ENCODE peak calls at places on chromosomes 7 and 10, in ten cellular contexts. J, F, Z, S, K, I, T, D, X and Q are unnamed samples.

GRCh38 chr7:109295158-109295557 is 725.5 kb downstream of the DNAJB9 start:
- DNase-seq in X (no peak), T (no peak), Z (no peak), K (no peak), S (no peak), J (no peak), I (no peak), D (no peak), F (no peak), Q (no peak)

GRCh38 chr10:87952612-87953011 is 89.2 kb downstream of the PTEN start:
- DNase-seq in J (no peak), I (no peak), T (no peak), K (no peak), D (no peak), Z (no peak), F (no peak), X (no peak), S (no peak), Q (no peak)

GRCh38 chr7:1298938-1299885 is 66.5 kb downstream of the UNCX start:
- DNase-seq in T (no peak), Z (no peak), D (no peak), J (no peak), I (peak; percentile 86), F (no peak), X (no peak), S (no peak), K (no peak), Q (no peak)

GRCh38 chr10:9018161-9018843 is 963.8 kb downstream of the GATA3 start:
- DNase-seq in S (no peak), X (no peak), J (no peak), D (no peak), F (no peak), I (no peak), K (no peak), T (no peak), Z (no peak), Q (no peak)

GRCh38 chr10:117678106-117678505 is 135.6 kb downstream of the EMX2 start:
- DNase-seq in J (no peak), Z (no peak), F (no peak), I (no peak), X (no peak), S (no peak), K (no peak), T (peak; percentile 9), D (no peak), Q (no peak)

GRCh38 chr10:46992794-46993552 is 81.7 kb downstream of the PTPN20 start:
- DNase-seq in F (peak; percentile 19), I (peak; percentile 63), T (peak; percentile 35), X (peak; percentile 56), K (peak; percentile 74), J (peak; percentile 30), Z (no peak), S (no peak), D (peak; percentile 17), Q (peak; percentile 98)

GRCh38 chr10:84548869-84549268 is 220.5 kb downstream of the CCSER2 start:
- DNase-seq in X (no peak), Z (no peak), K (peak; percentile 18), J (no peak), I (no peak), T (no peak), S (no peak), D (no peak), F (no peak), Q (no peak)

GRCh38 chr7:43362652-43363428 is 220.1 kb upstream of the STK17A start:
- DNase-seq in X (no peak), T (no peak), F (peak; percentile 5), I (peak; percentile 15), Z (peak; percentile 11), D (peak; percentile 23), K (peak; percentile 78), S (peak; percentile 25), J (no peak), Q (peak; percentile 23)

GRCh38 chr7:27689045-27689877 is 26.6 kb upstream of the HIBADH start:
- DNase-seq in I (peak; percentile 46), T (peak; percentile 42), K (peak; percentile 40), S (peak; percentile 18), X (no peak), J (peak; percentile 47), D (peak; percentile 46), F (peak; percentile 78), Z (peak; percentile 14), Q (peak; percentile 72)

GRCh38 chr7:69723663-69724062 is 125.4 kb downstream of the AUTS2 start:
- DNase-seq in S (no peak), T (no peak), F (no peak), D (no peak), J (no peak), X (no peak), Z (no peak), I (no peak), K (no peak), Q (no peak)
- H3K4me3 ChIP-seq in S (no peak overlapping the region), T (no peak overlapping the region), F (no peak overlapping the region), D (no peak overlapping the region), J (no peak overlapping the region), X (no peak overlapping the region), Z (no peak overlapping the region), I (no peak overlapping the region), K (no peak overlapping the region), Q (no peak overlapping the region)

GRCh38 chr7:16702433-16702832 is 51.1 kb upstream of the TSPAN13 start:
- DNase-seq in T (no peak), X (no peak), S (no peak), J (no peak), Z (no peak), I (no peak), D (no peak), K (no peak), F (no peak), Q (no peak)
- TF ChIP-seq CTCF in T (no peak), X (no peak), S (no peak), J (peak; percentile 16), Z (no peak), I (peak; percentile 15), D (no peak), K (no peak), F (no peak), Q (no peak)

GRCh38 chr7:3194501-3195141 is 106.4 kb upstream of the SDK1 start:
- DNase-seq in S (peak; percentile 71), K (no peak), F (no peak), J (no peak), X (no peak), D (no peak), I (no peak), T (peak; percentile 97), Z (peak; percentile 53), Q (peak; percentile 82)
- H3K4me3 ChIP-seq in S (no peak overlapping the region), K (no peak overlapping the region), F (no peak overlapping the region), J (no peak overlapping the region), X (no peak overlapping the region), D (no peak overlapping the region), I (no peak overlapping the region), T (peak overlapping the region; percentile 9), Z (no peak overlapping the region), Q (no peak overlapping the region)

DNA sequence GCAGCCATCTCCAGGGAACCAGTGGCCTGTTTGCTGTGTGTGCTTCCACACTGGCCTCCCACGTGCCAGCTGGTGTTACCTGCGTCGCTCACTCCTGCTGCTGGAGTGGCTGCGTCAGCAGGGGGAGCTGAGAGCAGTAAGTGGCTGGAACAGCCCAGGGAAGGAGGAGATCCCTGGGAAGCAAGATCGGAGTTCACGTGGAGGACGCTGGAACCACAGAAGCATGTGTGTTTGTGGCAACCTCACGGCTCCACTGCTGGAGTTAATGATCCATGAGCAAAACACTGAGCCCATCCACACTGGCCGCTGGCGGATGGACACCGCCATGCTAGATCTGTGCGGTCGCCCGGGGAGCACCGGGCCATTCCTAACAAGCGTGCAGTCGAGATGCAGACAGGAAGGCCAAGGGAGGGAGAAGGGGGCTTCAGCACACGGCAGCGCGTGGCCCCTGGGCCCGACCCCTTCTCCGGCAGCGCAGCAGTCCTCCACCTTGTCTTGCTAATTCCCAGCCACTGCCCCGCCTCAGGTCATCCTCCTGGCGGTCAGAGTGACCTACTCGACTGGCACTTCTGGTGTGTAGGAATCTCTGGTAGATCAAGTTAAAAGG is 68.5 kb upstream of the EEPD1 start:
- DNase-seq in S (peak; percentile 86), X (no peak), J (no peak), T (peak; percentile 44), Z (peak; percentile 84), I (peak; percentile 81), D (no peak), K (peak; percentile 68), F (no peak), Q (no peak)
- TF ChIP-seq CTCF in S (peak; percentile 40), X (no peak), J (no peak), T (peak; percentile 77), Z (peak; percentile 24), I (peak; percentile 68), D (no peak), K (peak; percentile 69), F (no peak), Q (peak; percentile 6)

GRCh38 chr7:30450983-30451497 is 27.5 kb downstream of the NOD1 start:
- DNase-seq in F (no peak), Z (no peak), D (no peak), J (no peak), T (no peak), I (no peak), X (no peak), S (no peak), K (no peak), Q (no peak)

GRCh38 chr7:30451539-30452277 is 26.9 kb downstream of the NOD1 start:
- DNase-seq in S (peak; percentile 7), K (no peak), T (no peak), J (no peak), Z (no peak), F (no peak), X (no peak), D (no peak), I (no peak), Q (no peak)

GRCh38 chr7:30448461-30449189 is 30.0 kb downstream of the NOD1 start:
- DNase-seq in T (no peak), Z (no peak), I (no peak), K (no peak), S (no peak), D (no peak), F (no peak), J (no peak), X (no peak), Q (no peak)

GRCh38 chr7:30452278-30452930 is 26.2 kb downstream of the NOD1 start:
- DNase-seq in S (peak; percentile 8), Z (no peak), K (no peak), D (no peak), T (no peak), F (no peak), I (no peak), J (no peak), X (no peak), Q (no peak)

GRCh38 chr7:30450123-30450982 is 28.2 kb downstream of the NOD1 start:
- DNase-seq in K (no peak), D (no peak), S (no peak), J (no peak), Z (no peak), F (no peak), I (no peak), T (no peak), X (no peak), Q (no peak)
- H3K4me3 ChIP-seq in K (no peak overlapping the region), D (no peak overlapping the region), S (no peak overlapping the region), J (no peak overlapping the region), Z (no peak overlapping the region), F (no peak overlapping the region), I (no peak overlapping the region), T (no peak overlapping the region), X (no peak overlapping the region), Q (no peak overlapping the region)

GRCh38 chr10:77377678-77378352 is 259.8 kb downstream of the KCNMA1 start:
- DNase-seq in T (no peak), D (no peak), Z (peak; percentile 58), I (peak; percentile 30), X (no peak), F (no peak), K (no peak), S (peak; percentile 50), J (no peak), Q (no peak)
- TF ChIP-seq CTCF in T (no peak), D (no peak), Z (no peak), I (peak; percentile 45), X (no peak), F (no peak), K (peak; percentile 19), S (peak; percentile 17), J (no peak), Q (no peak)